ENCODE peak calls at places on chromosome 7, in six cellular contexts. A is bronchial epithelial cell, K is colonic mucosa, U is ovary, E is mucosa of descending colon, Y is HCT116. H is an unnamed sample.

GRCh38 chr7:7416031-7416968 is 119.4 kb downstream of the COL28A1 start:
- DNase-seq in A (peak), K (peak), U (no peak), E (peak), Y (no peak), H (peak)

GRCh38 chr7:138979988-138980574 is 1.1 kb downstream of the KIAA1549 start:
- DNase-seq in A (peak), K (no peak), U (no peak), E (no peak), Y (no peak), H (no peak)

GRCh38 chr7:94228223-94228622 is 166.5 kb upstream of the COL1A2 start:
- DNase-seq in A (no peak), K (no peak), U (no peak), E (no peak), Y (no peak), H (no peak)

GRCh38 chr7:73967832-73968295 is 60.1 kb upstream of the ELN start:
- DNase-seq in A (no peak), K (no peak), U (no peak), E (no peak), Y (no peak), H (no peak)

GRCh38 chr7:138625849-138626230 is 75.3 kb downstream of the SVOPL start:
- DNase-seq in A (no peak), K (no peak), U (no peak), E (no peak), Y (no peak), H (no peak)

GRCh38 chr7:121113288-121113687 is 124.8 kb downstream of the CPED1 start:
- DNase-seq in A (peak), K (no peak), U (no peak), E (no peak), Y (no peak), H (peak)

GRCh38 chr7:135597926-135598305 is 40.2 kb downstream of the NUP205 start:
- DNase-seq in A (no peak), K (no peak), U (no peak), E (no peak), Y (no peak), H (no peak)

GRCh38 chr7:150378115-150378852 is 846 bp upstream of the ZNF775 start:
- DNase-seq in A (peak), K (peak), U (peak), E (peak), Y (peak), H (peak)

GRCh38 chr7:126302639-126303038 is 950.1 kb downstream of the GRM8 start:
- DNase-seq in A (no peak), K (no peak), U (no peak), E (no peak), Y (no peak), H (peak)
- TF ChIP-seq CTCF in A (no peak), K (no peak), U (no peak), E (no peak), Y (peak), H (no peak)

GRCh38 chr7:108014747-108015682 is 12.1 kb upstream of the LAMB1 start:
- DNase-seq in A (peak), K (no peak), U (no peak), E (no peak), Y (peak), H (peak)

GRCh38 chr7:108017776-108018151 is 14.8 kb upstream of the LAMB1 start:
- DNase-seq in A (no peak), K (no peak), U (no peak), E (no peak), Y (no peak), H (no peak)

GRCh38 chr7:108018668-108019067 is 15.7 kb upstream of the LAMB1 start:
- DNase-seq in A (no peak), K (no peak), U (no peak), E (no peak), Y (no peak), H (no peak)

GRCh38 chr7:108015740-108016139 is 12.8 kb upstream of the LAMB1 start:
- DNase-seq in A (peak), K (no peak), U (no peak), E (no peak), Y (no peak), H (no peak)

GRCh38 chr7:108016841-108017775 is 14.1 kb upstream of the LAMB1 start:
- DNase-seq in A (peak), K (no peak), U (no peak), E (no peak), Y (peak), H (peak)
- TF ChIP-seq CTCF in A (peak), K (peak), U (no peak), E (no peak), Y (peak), H (peak)

GRCh38 chr7:100865372-100865911 is 1.7 kb upstream of the TRIP6 start:
- DNase-seq in A (peak), K (no peak), U (no peak), E (no peak), Y (peak), H (peak)
- TF ChIP-seq CTCF in A (peak), K (no peak), U (no peak), E (no peak), Y (peak), H (no peak)

DNA sequence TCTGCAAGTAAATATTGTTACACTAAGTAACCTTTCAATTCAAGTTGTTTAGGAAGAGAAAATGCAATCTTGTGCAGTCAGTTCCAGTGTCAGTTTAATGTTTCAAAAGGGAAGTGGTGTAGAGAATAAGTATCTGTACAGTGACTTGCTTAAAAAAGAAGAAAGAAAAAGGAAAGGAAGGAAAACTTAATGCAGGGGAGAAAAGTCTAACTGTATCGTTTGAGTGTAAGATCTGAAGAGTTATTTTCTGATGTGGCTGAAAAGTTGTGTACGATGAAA is 8.5 kb downstream of the FOXP2 start:
- DNase-seq in A (no peak), K (no peak), U (no peak), E (no peak), Y (no peak), H (no peak)
- TF ChIP-seq CTCF in A (no peak), K (no peak), U (no peak), E (no peak), Y (no peak), H (no peak)

GRCh38 chr7:158527495-158527894 is 60.1 kb downstream of the PTPRN2 start:
- DNase-seq in A (no peak), K (no peak), U (no peak), E (no peak), Y (no peak), H (no peak)

GRCh38 chr7:158527038-158527437 is 60.6 kb downstream of the PTPRN2 start:
- DNase-seq in A (no peak), K (no peak), U (no peak), E (no peak), Y (no peak), H (no peak)

GRCh38 chr7:158526531-158526930 is 61.1 kb downstream of the PTPRN2 start:
- DNase-seq in A (no peak), K (no peak), U (no peak), E (no peak), Y (no peak), H (no peak)

GRCh38 chr7:158524749-158525635 is 62.6 kb downstream of the PTPRN2 start:
- DNase-seq in A (no peak), K (no peak), U (no peak), E (no peak), Y (no peak), H (no peak)

GRCh38 chr7:158525648-158526484 is 61.8 kb downstream of the PTPRN2 start:
- DNase-seq in A (no peak), K (no peak), U (no peak), E (no peak), Y (no peak), H (no peak)
- TF ChIP-seq CTCF in A (no peak), K (no peak), U (no peak), E (no peak), Y (no peak), H (no peak)

GRCh38 chr7:155870334-155871180 is 58.3 kb upstream of the SHH start:
- DNase-seq in A (no peak), K (peak), U (no peak), E (no peak), Y (no peak), H (no peak)
- TF ChIP-seq CTCF in A (no peak), K (no peak), U (no peak), E (no peak), Y (no peak), H (no peak)

GRCh38 chr7:26618458-26618857 is 245.9 kb downstream of the SKAP2 start:
- DNase-seq in A (no peak), K (no peak), U (no peak), E (no peak), Y (no peak), H (no peak)

GRCh38 chr7:26617066-26617465 is 247.3 kb downstream of the SKAP2 start:
- DNase-seq in A (no peak), K (no peak), U (no peak), E (no peak), Y (no peak), H (no peak)

GRCh38 chr7:26619348-26619747 is 245.0 kb downstream of the SKAP2 start:
- DNase-seq in A (no peak), K (no peak), U (no peak), E (no peak), Y (no peak), H (no peak)

GRCh38 chr7:26618898-26619297 is 245.5 kb downstream of the SKAP2 start:
- DNase-seq in A (no peak), K (no peak), U (no peak), E (no peak), Y (no peak), H (no peak)

DNA sequence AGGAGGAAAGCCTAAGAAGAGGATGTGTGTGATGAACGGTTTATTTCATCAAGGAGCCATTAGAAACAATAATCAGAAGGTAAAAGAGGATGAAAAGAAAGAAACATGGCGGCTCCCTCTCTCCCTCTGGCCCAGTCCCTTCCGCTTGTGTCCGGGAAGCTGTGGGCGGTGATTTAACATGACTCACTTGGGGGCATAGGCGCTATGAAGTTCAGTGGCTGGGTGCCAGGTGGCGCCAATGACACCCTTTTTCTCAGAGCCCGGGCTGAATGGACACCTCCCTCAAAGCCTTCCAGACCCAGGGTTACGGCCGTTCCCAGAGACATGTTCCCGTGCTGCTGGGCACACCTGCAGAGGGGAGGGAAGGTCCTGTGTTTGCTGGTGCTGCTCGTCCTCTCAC is 244.0 kb downstream of the SKAP2 start:
- DNase-seq in A (no peak), K (no peak), U (no peak), E (no peak), Y (peak), H (peak)
- TF ChIP-seq CTCF in A (no peak), K (no peak), U (no peak), E (no peak), Y (peak), H (no peak)

DNA sequence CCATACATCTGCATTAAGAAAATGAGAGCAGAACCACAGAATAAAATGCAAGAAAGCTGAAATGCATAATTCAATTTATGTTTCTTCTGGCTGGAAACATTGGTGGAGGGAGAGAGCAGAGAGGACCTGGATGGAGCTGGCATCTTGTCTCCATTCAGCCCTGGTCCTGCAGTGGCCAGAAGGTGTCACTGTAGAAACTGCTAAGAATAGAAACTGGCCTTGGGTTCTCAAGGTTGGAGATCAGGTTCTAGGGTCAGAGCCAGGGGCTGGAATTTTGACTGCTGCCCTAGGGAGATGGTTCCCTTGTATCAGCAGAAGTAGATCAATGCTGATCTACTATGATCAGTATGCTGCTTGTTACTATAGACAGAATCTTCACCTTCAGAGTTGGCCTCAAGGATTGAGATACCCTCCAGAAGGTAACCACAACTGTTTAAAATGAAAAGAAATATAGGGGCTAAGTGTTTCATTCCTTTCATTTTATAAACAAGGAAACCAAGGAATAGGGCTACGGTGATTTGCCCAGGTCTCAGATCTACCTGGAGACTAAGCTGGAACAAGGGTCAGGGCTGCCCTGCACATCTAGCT is 13.1 kb downstream of the TAS2R41 start:
- DNase-seq in A (peak), K (peak), U (no peak), E (peak), Y (no peak), H (peak)
- TF ChIP-seq CTCF in A (peak), K (peak), U (no peak), E (peak), Y (peak), H (peak)

GRCh38 chr7:133564484-133564883 is 311.6 kb downstream of the EXOC4 start:
- DNase-seq in A (no peak), K (no peak), U (no peak), E (no peak), Y (no peak), H (no peak)
- TF ChIP-seq CTCF in A (peak), K (no peak), U (no peak), E (no peak), Y (peak), H (no peak)

H was measured in MCF 10A.